ENCODE peak calls at places on chromosomes 2 and 18, in five cellular contexts. S is H1, J is SK-N-SH, X is K562, Z is A549. F is an unnamed sample.

GRCh38 chr2:241812730-241813079 is 3.7 kb downstream of the NEU4 start:
- DNase-seq in S (no peak), J (peak), X (no peak), Z (no peak), F (no peak)

GRCh38 chr2:234463626-234464290 is 33.1 kb downstream of the ARL4C start:
- DNase-seq in S (no peak), J (peak), X (no peak), Z (peak), F (no peak)

GRCh38 chr2:31247671-31248070 is 13.7 kb downstream of the EHD3 start:
- DNase-seq in S (no peak), J (no peak), X (no peak), Z (no peak), F (no peak)

GRCh38 chr2:194550702-194551101 is 1106.3 kb upstream of the SLC39A10 start:
- DNase-seq in S (no peak), J (no peak), X (no peak), Z (no peak), F (no peak)

GRCh38 chr2:58221909-58222308 is 19.2 kb downstream of the FANCL start:
- DNase-seq in S (no peak), J (no peak), X (no peak), Z (no peak), F (no peak)

GRCh38 chr18:64032312-64032711 is 62.4 kb downstream of the SERPINB8 start:
- DNase-seq in S (no peak), J (no peak), X (no peak), Z (no peak), F (no peak)

GRCh38 chr2:126642031-126642430 is 13.9 kb upstream of the GYPC start:
- DNase-seq in S (peak), J (no peak), X (no peak), Z (no peak), F (no peak)

GRCh38 chr2:2838548-2838845 is 507.4 kb upstream of the MYT1L start:
- DNase-seq in S (no peak), J (no peak), X (no peak), Z (no peak), F (no peak)

GRCh38 chr2:164606557-164606956 is 14.7 kb downstream of the GRB14 start:
- DNase-seq in S (no peak), J (no peak), X (no peak), Z (no peak), F (no peak)

GRCh38 chr18:48904086-48904485 is 46.7 kb downstream of the SMAD7 start:
- DNase-seq in S (no peak), J (no peak), X (no peak), Z (no peak), F (no peak)

GRCh38 chr2:239290618-239291504 is 110.0 kb downstream of the HDAC4 start:
- DNase-seq in S (no peak), J (no peak), X (no peak), Z (no peak), F (peak)

GRCh38 chr2:180015951-180016709 is 9.0 kb upstream of the CWC22 start:
- DNase-seq in S (no peak), J (no peak), X (no peak), Z (no peak), F (no peak)

GRCh38 chr2:36409971-36410370 is 54.4 kb downstream of the CRIM1 start:
- DNase-seq in S (no peak), J (no peak), X (no peak), Z (no peak), F (no peak)

GRCh38 chr2:111168528-111168929 is 47.8 kb downstream of the BCL2L11 start:
- DNase-seq in S (no peak), J (no peak), X (peak), Z (peak), F (no peak)

GRCh38 chr18:44324361-44324760 is 356.3 kb upstream of the SETBP1 start:
- DNase-seq in S (no peak), J (no peak), X (no peak), Z (no peak), F (no peak)

GRCh38 chr2:32523711-32524110 is 104.1 kb upstream of the TTC27 start:
- DNase-seq in S (no peak), J (no peak), X (no peak), Z (no peak), F (no peak)

GRCh38 chr2:231521-232185 is 32.2 kb downstream of the SH3YL1 start:
- DNase-seq in S (no peak), J (no peak), X (no peak), Z (no peak), F (no peak)

GRCh38 chr18:54717673-54718435 is 110.4 kb upstream of the RAB27B start:
- DNase-seq in S (peak), J (peak), X (peak), Z (no peak), F (peak)

GRCh38 chr18:22465859-22466602 is 48.3 kb upstream of the CTAGE1 start:
- DNase-seq in S (no peak), J (no peak), X (peak), Z (peak), F (no peak)

GRCh38 chr2:24489465-24489864 is 1.6 kb upstream of the NCOA1 start:
- DNase-seq in S (peak), J (no peak), X (peak), Z (no peak), F (no peak)

GRCh38 chr2:189685540-189686229 is 11.2 kb downstream of the ANKAR start:
- DNase-seq in S (peak), J (no peak), X (peak), Z (no peak), F (no peak)

GRCh38 chr2:85503168-85503610 is 35.8 kb upstream of the MAT2A start:
- DNase-seq in S (no peak), J (no peak), X (no peak), Z (peak), F (no peak)

GRCh38 chr2:234474654-234475053 is 22.2 kb downstream of the ARL4C start:
- DNase-seq in S (no peak), J (no peak), X (no peak), Z (no peak), F (no peak)

DNA sequence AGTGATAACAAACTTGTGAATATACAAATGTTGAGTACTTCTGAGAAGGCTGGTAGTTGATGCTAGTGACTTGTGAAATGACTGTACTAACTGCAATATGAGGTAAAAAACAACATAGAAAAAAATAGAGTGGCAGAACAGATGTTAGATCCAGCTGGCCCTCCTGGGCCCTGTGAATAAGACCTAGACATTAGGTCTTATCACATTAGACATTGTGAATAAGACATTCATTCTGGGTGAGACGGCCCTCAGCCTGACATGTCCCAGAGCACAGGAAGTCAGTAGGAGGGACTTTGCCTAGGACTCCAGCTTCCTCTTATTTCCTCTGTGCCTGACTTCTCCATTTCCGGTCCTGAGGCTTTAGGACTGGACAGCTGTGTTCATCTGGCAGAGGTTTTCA is 22.9 kb downstream of the DOK1 start:
- DNase-seq in S (no peak), J (no peak), X (no peak), Z (no peak), F (no peak)
- H3K27ac ChIP-seq in S (no peak), J (peak), X (no peak), Z (no peak), F (peak)

GRCh38 chr2:9650119-9650821 is 19.5 kb upstream of the YWHAQ start:
- DNase-seq in S (no peak), J (no peak), X (no peak), Z (no peak), F (no peak)
- TF ChIP-seq EP300 in S (no peak), J (no peak), X (no peak), Z (no peak), F (no peak)

GRCh38 chr2:150076281-150076680 is 411.2 kb downstream of the RND3 start:
- DNase-seq in S (no peak), J (no peak), X (no peak), Z (peak), F (no peak)

GRCh38 chr2:150080115-150080514 is 407.4 kb downstream of the RND3 start:
- DNase-seq in S (no peak), J (no peak), X (no peak), Z (no peak), F (no peak)

GRCh38 chr2:150075831-150076230 is 411.6 kb downstream of the RND3 start:
- DNase-seq in S (no peak), J (no peak), X (no peak), Z (peak), F (no peak)
- H3K27ac ChIP-seq in S (no peak), J (no peak), X (no peak), Z (peak), F (no peak)

GRCh38 chr2:101766871-101767739 is 69.6 kb downstream of the MAP4K4 start:
- DNase-seq in S (no peak), J (no peak), X (no peak), Z (peak), F (no peak)
- TF ChIP-seq EP300 in S (no peak), J (no peak), X (no peak), Z (no peak), F (no peak)

F was measured in upper lobe of left lung.